ENCODE peak calls at places on chromosomes 1 and 21, in ten cellular contexts. O is anterior cingulate cortex; B is NCI-H1436; W is naive B cell; L is stimulated activated CD4-positive, alpha-beta T cell treated with anti-CD3 and anti-CD28 coated beads, Interleukin-2, amount 100 ng/mL, for 24 hours; Z is nucleus accumbens; M is stimulated activated CD8-positive, alpha-beta memory T cell treated with anti-CD3 and anti-CD28 coated beads, Interleukin-4, amount 100 ng/mL, for 1 hour; P is progenitor cell of endocrine pancreas; G is stimulated activated naive CD8-positive, alpha-beta T cell treated with anti-CD3 and anti-CD28 coated beads, Interleukin-15, amount 100 ng/mL, for 72 hours; A is fibroblast of mammary gland. N is an unnamed sample.
A peak's percentile ranks its signal among the peaks of the same experiment; 100 is the strongest.

GRCh38 chr1:151579436-151580225 is 32.2 kb upstream of the SNX27 start:
- DNase-seq in W (no peak), G (no peak), A (peak; percentile 67), L (no peak), O (no peak), P (no peak), B (no peak), M (no peak), Z (no peak), N (no peak)

GRCh38 chr21:27258222-27258621 is 291.3 kb upstream of the ADAMTS5 start:
- DNase-seq in W (no peak), P (no peak), L (no peak), Z (no peak), G (no peak), M (no peak), B (no peak), O (no peak), A (peak; percentile 36), N (no peak)

GRCh38 chr1:27656157-27656893 is 15.7 kb downstream of the IFI6 start:
- DNase-seq in P (no peak), B (no peak), L (no peak), G (no peak), A (peak; percentile 88), W (no peak), O (no peak), M (no peak), Z (no peak), N (no peak)

GRCh38 chr1:9058465-9058864 is 11.0 kb downstream of the SLC2A5 start:
- DNase-seq in A (no peak), L (no peak), G (no peak), O (no peak), W (no peak), B (no peak), Z (no peak), P (no peak), M (no peak), N (no peak)

GRCh38 chr1:186864296-186864695 is 35.5 kb downstream of the PLA2G4A start:
- DNase-seq in P (no peak), W (no peak), B (no peak), Z (no peak), L (no peak), O (no peak), A (peak; percentile 50), G (no peak), M (no peak), N (no peak)

GRCh38 chr1:162060314-162060713 is 9.2 kb upstream of the NOS1AP start:
- DNase-seq in P (no peak), A (no peak), L (no peak), B (no peak), M (no peak), O (no peak), W (no peak), Z (no peak), G (no peak), N (no peak)

GRCh38 chr1:110390096-110390495 is 730 bp downstream of the SLC16A4 start:
- DNase-seq in P (no peak), W (no peak), M (no peak), B (no peak), L (no peak), O (no peak), Z (no peak), G (no peak), A (peak; percentile 80), N (peak; percentile 7)

GRCh38 chr1:16387201-16388185 is 20.5 kb downstream of the SZRD1 start:
- DNase-seq in G (no peak), B (no peak), Z (no peak), P (no peak), A (no peak), M (no peak), O (no peak), L (no peak), W (peak; percentile 12), N (peak; percentile 32)

GRCh38 chr21:40841524-40842196 is 5.3 kb downstream of the DSCAM start:
- DNase-seq in W (no peak), P (peak; percentile 69), B (peak; percentile 85), Z (peak; percentile 31), M (no peak), A (no peak), L (no peak), G (peak; percentile 10), O (peak; percentile 62), N (peak; percentile 82)

GRCh38 chr1:208834346-208835081 is 590.3 kb upstream of the PLXNA2 start:
- DNase-seq in A (no peak), M (no peak), W (no peak), P (no peak), O (no peak), L (no peak), G (no peak), B (peak; percentile 82), Z (no peak), N (no peak)

GRCh38 chr1:147515046-147515869 is 26.0 kb upstream of the BCL9 start:
- DNase-seq in W (no peak), O (no peak), A (peak; percentile 59), B (peak; percentile 11), P (no peak), L (no peak), M (no peak), Z (no peak), G (no peak), N (no peak)

GRCh38 chr1:87953732-87954344 is 625.2 kb downstream of the LMO4 start:
- DNase-seq in A (peak; percentile 82), G (peak; percentile 38), P (peak; percentile 41), Z (peak; percentile 8), W (peak; percentile 55), M (peak; percentile 14), B (peak; percentile 39), L (peak; percentile 53), O (peak; percentile 30), N (peak; percentile 80)

GRCh38 chr1:203539831-203540546 is 46.0 kb downstream of the OPTC start:
- DNase-seq in W (no peak), G (no peak), M (no peak), Z (no peak), A (peak; percentile 70), P (no peak), L (no peak), O (no peak), B (no peak), N (no peak)

GRCh38 chr1:231016234-231016633 is 23.8 kb downstream of the FAM89A start:
- DNase-seq in A (no peak), M (no peak), P (no peak), G (no peak), W (no peak), B (no peak), O (no peak), L (no peak), Z (no peak), N (no peak)